ENCODE peak calls at places on chromosomes 4 and X, in eight cellular contexts. N is adrenal gland, V is epithelial cell of esophagus, J is heart right ventricle, U is H1, Z is Caco-2, H is endothelial cell, I is astrocyte. R is an unnamed sample.

GRCh38 chrX:131854586-131854985 is 168.5 kb upstream of the STK26 start:
- DNase-seq in N (no peak), V (peak; percentile 27), J (no peak), U (no peak), Z (no peak), H (no peak), I (no peak), R (peak; percentile 4)

GRCh38 chrX:153634832-153635231 is 12.2 kb upstream of the DUSP9 start:
- DNase-seq in N (no peak), V (no peak), J (no peak), U (no peak), Z (no peak), H (no peak), I (no peak), R (no peak)

GRCh38 chr4:7753271-7753670 is 186.4 kb downstream of the AFAP1 start:
- DNase-seq in N (peak; percentile 69), V (peak; percentile 86), J (no peak), U (no peak), Z (no peak), H (no peak), I (peak; percentile 34), R (no peak)

GRCh38 chrX:18674788-18675735 is 3.2 kb upstream of the RS1 start:
- DNase-seq in N (peak; percentile 61), V (peak; percentile 56), J (peak; percentile 77), U (peak; percentile 21), Z (peak; percentile 70), H (peak; percentile 75), I (peak; percentile 32), R (peak; percentile 70)

GRCh38 chr4:26349496-26349895 is 28.7 kb downstream of the RBPJ start:
- DNase-seq in N (no peak), V (no peak), J (no peak), U (no peak), Z (no peak), H (no peak), I (no peak), R (no peak)

GRCh38 chr4:175457956-175458355 is 354.1 kb downstream of the GPM6A start:
- DNase-seq in N (no peak), V (peak; percentile 71), J (no peak), U (no peak), Z (no peak), H (no peak), I (no peak), R (no peak)

GRCh38 chrX:12673487-12673886 is 117.7 kb upstream of the PRPS2 start:
- DNase-seq in N (no peak), V (no peak), J (no peak), U (no peak), Z (no peak), H (no peak), I (no peak), R (no peak)

GRCh38 chr4:15366660-15367059 is 61.2 kb upstream of the C1QTNF7 start:
- DNase-seq in N (no peak), V (no peak), J (no peak), U (no peak), Z (no peak), H (no peak), I (no peak), R (no peak)

GRCh38 chr4:121113680-121114079 is 41.3 kb upstream of the NDNF start:
- DNase-seq in N (no peak), V (no peak), J (no peak), U (no peak), Z (no peak), H (no peak), I (no peak), R (no peak)

GRCh38 chrX:120456973-120457372 is 12.1 kb downstream of the LAMP2 start:
- DNase-seq in N (no peak), V (peak; percentile 69), J (no peak), U (no peak), Z (no peak), H (no peak), I (peak; percentile 62), R (peak; percentile 33)

GRCh38 chr4:53497446-53498069 is 93.7 kb downstream of the LNX1 start:
- DNase-seq in N (peak; percentile 85), V (no peak), J (peak; percentile 45), U (no peak), Z (no peak), H (no peak), I (no peak), R (peak; percentile 85)

GRCh38 chrX:67544871-67545771 is 1.3 kb downstream of the AR start:
- DNase-seq in N (no peak), V (no peak), J (peak; percentile 21), U (no peak), Z (no peak), H (peak; percentile 31), I (peak; percentile 32), R (peak; percentile 16)

GRCh38 chr4:7068883-7069282 is 1.0 kb upstream of the GRPEL1 start:
- DNase-seq in N (no peak), V (no peak), J (no peak), U (no peak), Z (no peak), H (no peak), I (no peak), R (no peak)

GRCh38 chrX:6990552-6991193 is 156.8 kb upstream of the STS start:
- DNase-seq in N (no peak), V (peak; percentile 24), J (no peak), U (no peak), Z (no peak), H (no peak), I (no peak), R (no peak)

GRCh38 chr4:8271821-8272220 is 2.3 kb downstream of the HTRA3 start:
- DNase-seq in N (no peak), V (no peak), J (no peak), U (no peak), Z (no peak), H (no peak), I (no peak), R (no peak)

GRCh38 chr4:94126669-94127068 is 81.0 kb upstream of the SMARCAD1 start:
- DNase-seq in N (no peak), V (peak; percentile 18), J (no peak), U (no peak), Z (no peak), H (no peak), I (no peak), R (peak; percentile 21)

GRCh38 chr4:94131212-94131611 is 76.5 kb upstream of the SMARCAD1 start:
- DNase-seq in N (no peak), V (peak; percentile 26), J (no peak), U (no peak), Z (no peak), H (no peak), I (no peak), R (peak; percentile 5)

DNA sequence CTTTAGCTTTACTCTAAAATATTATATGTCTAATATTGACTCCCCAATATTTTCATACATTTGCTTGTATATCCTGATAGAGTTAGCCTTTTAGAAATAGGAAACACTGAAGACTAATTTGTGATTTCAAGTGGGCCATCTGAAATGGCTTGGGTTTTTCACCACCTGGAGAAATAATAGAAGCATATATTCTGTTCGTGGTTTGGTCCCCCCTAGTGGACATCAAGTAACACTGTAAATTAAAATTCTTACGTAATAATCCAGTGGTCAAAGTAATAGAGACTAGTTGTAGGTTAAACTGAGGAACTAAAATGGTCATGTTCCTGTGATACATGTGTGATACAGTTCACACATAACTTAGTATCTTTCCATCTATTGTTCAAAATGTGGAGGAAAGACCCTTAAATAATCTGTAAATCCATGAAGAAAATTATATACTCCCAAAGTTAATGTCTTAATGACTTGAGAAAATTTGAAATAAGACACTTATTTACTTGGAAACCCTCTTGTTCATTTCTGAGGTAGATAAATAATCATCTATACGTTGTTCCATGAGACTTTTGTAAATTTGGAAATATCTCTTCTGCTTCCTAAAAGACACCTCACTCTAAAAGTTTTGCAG is 79.8 kb upstream of the SMARCAD1 start:
- DNase-seq in N (no peak), V (peak; percentile 56), J (no peak), U (no peak), Z (no peak), H (no peak), I (peak; percentile 8), R (peak; percentile 59)
- TF ChIP-seq CTCF in N (peak; percentile 61), V (peak; percentile 56), J (peak; percentile 56), U (no peak), Z (peak; percentile 45), H (peak; percentile 93), I (peak; percentile 55), R (peak; percentile 67)

DNA sequence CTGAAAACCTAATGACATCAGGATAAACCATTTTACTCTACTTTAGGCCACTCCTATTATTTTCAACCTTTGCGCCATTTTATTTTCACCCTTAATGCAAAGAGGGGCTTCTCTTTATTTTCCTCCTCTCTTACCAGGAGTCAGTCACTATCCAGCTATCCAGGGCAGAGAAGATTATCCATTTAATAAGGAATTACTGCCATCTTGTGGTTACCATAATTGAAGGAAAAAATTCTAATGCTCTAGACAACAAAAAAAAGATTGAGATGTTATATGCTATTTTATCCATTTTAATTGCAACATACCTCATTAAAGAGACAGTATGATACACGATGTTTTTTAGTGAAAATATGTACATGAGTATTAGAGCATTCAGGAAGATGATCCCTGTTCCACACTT is 514.5 kb upstream of the FAM241A start:
- DNase-seq in N (no peak), V (peak; percentile 50), J (no peak), U (no peak), Z (no peak), H (no peak), I (peak; percentile 11), R (peak; percentile 59)
- TF ChIP-seq CTCF in N (peak; percentile 46), V (peak; percentile 37), J (peak; percentile 48), U (no peak), Z (peak; percentile 34), H (peak; percentile 32), I (peak; percentile 40), R (peak; percentile 47)

GRCh38 chrX:32673193-32673592 is 538.2 kb downstream of the DMD start:
- DNase-seq in N (no peak), V (peak; percentile 16), J (no peak), U (no peak), Z (no peak), H (no peak), I (no peak), R (peak; percentile 17)
- TF ChIP-seq CTCF in N (peak; percentile 36), V (no peak), J (no peak), U (no peak), Z (no peak), H (no peak), I (no peak), R (no peak)

DNA sequence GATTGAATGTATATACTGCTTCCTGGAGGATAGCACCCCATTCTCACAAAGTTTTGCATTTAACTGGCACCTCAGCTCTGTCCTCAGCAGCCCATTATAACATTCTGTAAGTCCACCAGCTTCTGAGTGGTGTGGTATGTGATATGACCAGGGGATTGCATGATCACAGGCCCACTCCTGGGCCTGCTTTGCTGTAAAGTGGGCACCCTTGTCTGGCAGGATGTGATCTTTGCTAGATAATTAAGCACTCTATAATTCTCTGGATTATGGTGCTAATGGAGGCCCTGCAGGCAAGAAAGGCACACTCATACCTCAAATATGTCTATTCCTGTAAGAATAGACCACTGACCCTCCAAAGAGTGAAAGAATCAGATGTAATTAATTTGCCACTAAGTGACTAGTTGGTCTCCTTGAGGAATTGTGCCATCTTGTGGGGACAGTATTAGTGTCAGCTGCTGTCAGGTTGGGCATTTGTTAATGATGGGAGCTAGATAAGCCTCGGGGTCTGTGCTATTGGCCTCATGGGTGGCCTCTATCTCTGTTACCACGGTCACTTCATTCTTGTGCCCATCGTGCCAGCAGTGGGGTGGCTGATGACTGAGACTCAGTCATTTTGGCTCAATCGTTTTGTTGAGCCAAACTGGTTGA is 2.2 kb upstream of the CFI start:
- DNase-seq in N (peak; percentile 27), V (peak; percentile 62), J (no peak), U (no peak), Z (peak; percentile 33), H (peak; percentile 31), I (peak; percentile 58), R (peak; percentile 79)
- TF ChIP-seq CTCF in N (peak; percentile 47), V (peak; percentile 60), J (peak; percentile 55), U (peak; percentile 21), Z (peak; percentile 47), H (no peak), I (peak; percentile 50), R (peak; percentile 55)